ENCODE peak calls at places on chromosomes 6 and 20, in nine cellular contexts. X is OCI-LY7, K is HCT116, B is PC-3, C is hepatocyte, A is neural progenitor cell, Z is GM23338, V is MM.1S, M is SK-N-SH. F is an unnamed sample.

GRCh38 chr6:44073612-44074382 is 53.5 kb downstream of the MRPL14 start:
- DNase-seq in X (peak; percentile 57), K (no peak), B (no peak), C (no peak), A (no peak), Z (peak; percentile 53), V (peak; percentile 20), M (peak; percentile 66), F (peak; percentile 65)

GRCh38 chr6:5335020-5335419 is 73.7 kb downstream of the FARS2 start:
- DNase-seq in X (no peak), K (no peak), B (no peak), C (no peak), A (no peak), Z (no peak), V (no peak), M (no peak), F (no peak)

GRCh38 chr20:56752274-56752673 is 123.2 kb downstream of the TFAP2C start:
- DNase-seq in X (no peak), K (no peak), B (peak; percentile 34), C (no peak), A (no peak), Z (no peak), V (no peak), M (no peak), F (peak; percentile 65)

GRCh38 chr6:42387336-42387735 is 64.4 kb downstream of the TRERF1 start:
- DNase-seq in X (no peak), K (no peak), B (peak; percentile 30), C (no peak), A (no peak), Z (no peak), V (no peak), M (no peak), F (no peak)

GRCh38 chr6:54020311-54020710 is 90.9 kb upstream of the MLIP start:
- DNase-seq in X (no peak), K (no peak), B (peak; percentile 40), C (no peak), A (no peak), Z (no peak), V (no peak), M (no peak), F (no peak)

GRCh38 chr6:36599791-36600209 is 5.6 kb downstream of the SRSF3 start:
- DNase-seq in X (no peak), K (no peak), B (no peak), C (peak; percentile 40), A (peak; percentile 56), Z (peak; percentile 78), V (peak; percentile 46), M (peak; percentile 51), F (peak; percentile 68)

GRCh38 chr6:162728177-162728571 is 400 bp downstream of the PACRG start:
- DNase-seq in X (no peak), K (no peak), B (no peak), C (no peak), A (peak; percentile 23), Z (peak; percentile 7), V (no peak), M (no peak), F (peak; percentile 53)

GRCh38 chr20:59821201-59821600 is 112.2 kb downstream of the SYCP2 start:
- DNase-seq in X (no peak), K (no peak), B (no peak), C (no peak), A (no peak), Z (no peak), V (no peak), M (no peak), F (no peak)

GRCh38 chr20:4151991-4152695 is 136.8 kb upstream of the RNF24 start:
- DNase-seq in X (no peak), K (no peak), B (peak; percentile 71), C (no peak), A (no peak), Z (no peak), V (no peak), M (no peak), F (peak; percentile 53)

GRCh38 chr20:63223826-63224207 is 7.9 kb upstream of the YTHDF1 start:
- DNase-seq in X (no peak), K (no peak), B (no peak), C (no peak), A (no peak), Z (no peak), V (no peak), M (no peak), F (no peak)

GRCh38 chr6:32118782-32119628 is 9.0 kb downstream of the ATF6B start:
- DNase-seq in X (peak; percentile 82), K (peak; percentile 59), B (peak; percentile 83), C (peak; percentile 92), A (peak; percentile 87), Z (peak; percentile 89), V (peak; percentile 67), M (peak; percentile 83), F (peak; percentile 92)

GRCh38 chr20:6769953-6770831 is 2.7 kb downstream of the BMP2 start:
- DNase-seq in X (no peak), K (no peak), B (no peak), C (peak; percentile 79), A (peak; percentile 64), Z (peak; percentile 63), V (no peak), M (peak; percentile 23), F (peak; percentile 60)

GRCh38 chr6:132964868-132965382 is 150.6 kb downstream of the RPS12 start:
- DNase-seq in X (no peak), K (no peak), B (peak; percentile 5), C (no peak), A (no peak), Z (no peak), V (peak; percentile 38), M (no peak), F (no peak)

GRCh38 chr6:28090902-28091586 is 10.7 kb downstream of the ZNF165 start:
- DNase-seq in X (no peak), K (no peak), B (no peak), C (no peak), A (no peak), Z (no peak), V (no peak), M (peak; percentile 85), F (peak; percentile 48)

GRCh38 chr20:59123011-59123676 is 40.5 kb upstream of the ZNF831 start:
- DNase-seq in X (peak; percentile 88), K (no peak), B (no peak), C (no peak), A (no peak), Z (no peak), V (no peak), M (no peak), F (no peak)

GRCh38 chr6:8588176-8588575 is 152.8 kb upstream of the SLC35B3 start:
- DNase-seq in X (no peak), K (no peak), B (no peak), C (no peak), A (no peak), Z (no peak), V (no peak), M (no peak), F (no peak)

GRCh38 chr20:32474717-32474966 is 110.5 kb downstream of the NOL4L start:
- DNase-seq in X (no peak), K (no peak), B (no peak), C (no peak), A (no peak), Z (no peak), V (no peak), M (no peak), F (no peak)
- H3K79me2 ChIP-seq in X (no peaks in the 10 kb centered on the region), K (no peaks in the 10 kb centered on the region), B (peaks cover 25% of the 10 kb centered on the region), C (peaks cover 90% of the 10 kb centered on the region), A (peaks cover 69% of the 10 kb centered on the region), Z (peaks cover 86% of the 10 kb centered on the region), V (no peaks in the 10 kb centered on the region), M (peaks cover 97% of the 10 kb centered on the region), F (peaks cover 72% of the 10 kb centered on the region)

GRCh38 chr6:166813461-166813860 is 142.9 kb downstream of the RNASET2 start:
- DNase-seq in X (no peak), K (no peak), B (no peak), C (no peak), A (no peak), Z (no peak), V (no peak), M (no peak), F (no peak)

GRCh38 chr6:166814386-166814785 is 142.0 kb downstream of the RNASET2 start:
- DNase-seq in X (no peak), K (no peak), B (no peak), C (no peak), A (no peak), Z (no peak), V (no peak), M (no peak), F (no peak)

GRCh38 chr6:166820070-166820469 is 136.3 kb downstream of the RNASET2 start:
- DNase-seq in X (no peak), K (no peak), B (no peak), C (no peak), A (no peak), Z (no peak), V (no peak), M (no peak), F (no peak)

GRCh38 chr6:166810864-166811263 is 145.5 kb downstream of the RNASET2 start:
- DNase-seq in X (no peak), K (no peak), B (no peak), C (no peak), A (no peak), Z (no peak), V (no peak), M (no peak), F (no peak)

DNA sequence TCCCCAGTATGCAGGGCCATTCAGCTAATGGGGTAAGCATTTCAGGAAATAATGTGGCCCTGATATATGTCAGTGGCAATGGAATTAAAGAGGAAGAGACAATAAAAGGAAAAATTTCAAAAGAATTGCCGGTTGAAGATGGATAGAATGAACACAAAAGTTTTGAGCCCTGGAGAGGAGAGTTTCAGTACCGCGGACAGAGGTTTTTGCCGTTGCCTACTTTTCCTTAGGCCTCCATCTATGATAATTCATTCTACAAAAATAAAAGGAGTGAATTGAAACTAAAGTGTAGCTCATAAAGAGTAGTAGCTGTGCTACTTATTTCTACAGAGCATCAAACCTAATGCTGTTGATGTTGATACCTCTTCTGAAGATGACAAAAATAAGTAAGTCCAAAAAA is 140.7 kb downstream of the RNASET2 start:
- DNase-seq in X (no peak), K (no peak), B (peak; percentile 17), C (peak; percentile 46), A (peak; percentile 45), Z (peak; percentile 64), V (no peak), M (no peak), F (peak; percentile 23)
- TF ChIP-seq EZH2phosphoT487 in X (no peak), K (no peak), B (no peak), C (no peak), A (no peak), Z (no peak), V (no peak), M (no peak), F (no peak)

GRCh38 chr20:53866787-53867740 is 203.3 kb downstream of the BCAS1 start:
- DNase-seq in X (peak; percentile 91), K (no peak), B (peak; percentile 55), C (no peak), A (peak; percentile 55), Z (peak; percentile 50), V (peak; percentile 82), M (no peak), F (peak; percentile 32)
- H2AFZ ChIP-seq in X (peak overlapping the region; percentile 86), K (peak overlapping the region; percentile 98), B (peak overlapping the region; percentile 79), C (peak overlapping the region; percentile 13), A (no peak overlapping the region), Z (no peak overlapping the region), V (peak overlapping the region; percentile 81), M (peak overlapping the region; percentile 54), F (peak overlapping the region; percentile 69)

DNA sequence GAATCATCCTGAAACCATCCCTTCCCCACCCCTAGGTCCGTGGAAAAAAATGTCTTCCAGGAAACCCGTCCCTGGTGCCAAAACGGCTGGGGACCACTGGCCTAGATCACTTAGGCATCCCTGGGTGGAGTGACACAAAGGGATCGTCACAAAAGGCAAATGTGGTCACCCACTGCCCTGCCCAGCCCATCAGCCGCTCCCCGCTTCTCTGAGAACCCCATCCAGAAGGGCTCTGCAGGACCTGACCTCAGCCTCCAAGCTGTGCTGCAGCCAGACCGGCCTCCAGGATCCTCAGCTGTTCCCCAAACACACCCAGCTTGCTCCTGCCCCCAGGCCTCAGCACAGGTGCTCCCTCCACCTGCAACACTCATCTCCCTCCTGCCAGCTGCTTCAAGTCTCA is 61.6 kb downstream of the PREX1 start:
- DNase-seq in X (no peak), K (no peak), B (no peak), C (no peak), A (no peak), Z (no peak), V (no peak), M (no peak), F (peak; percentile 18)
- H3K79me2 ChIP-seq in X (no peaks in the 10 kb centered on the region), K (no peaks in the 10 kb centered on the region), B (no peaks in the 10 kb centered on the region), C (no peaks in the 10 kb centered on the region), A (no peaks in the 10 kb centered on the region), Z (no peaks in the 10 kb centered on the region), V (no peaks in the 10 kb centered on the region), M (no peaks in the 10 kb centered on the region), F (no peaks in the 10 kb centered on the region)

F was measured in GM23248.